ENCODE peak calls at places on chromosomes 2 and 18, in seven cellular contexts. M, E, A, Y, Z, O and N are unnamed samples.

GRCh38 chr2:20050712-20051517 is 513 bp downstream of the LAPTM4A start:
- DNase-seq in M (peak; percentile 65), E (peak; percentile 42), A (peak; percentile 41), Y (peak; percentile 83), Z (peak; percentile 57), O (peak; percentile 53), N (peak; percentile 89)

GRCh38 chr18:39795350-39795749 is 2159.7 kb upstream of the PIK3C3 start:
- DNase-seq in M (no peak), E (no peak), A (no peak), Y (no peak), Z (no peak), O (no peak), N (peak; percentile 63)

GRCh38 chr2:100632021-100632420 is 69.2 kb downstream of the PDCL3 start:
- DNase-seq in M (no peak), E (no peak), A (no peak), Y (no peak), Z (no peak), O (no peak), N (no peak)

GRCh38 chr2:27798948-27799645 is 27.6 kb downstream of the MRPL33 start:
- DNase-seq in M (peak; percentile 100), E (peak; percentile 31), A (peak; percentile 88), Y (peak; percentile 99), Z (peak; percentile 65), O (peak; percentile 99), N (peak; percentile 99)

GRCh38 chr2:163345795-163346573 is 389.8 kb downstream of the FIGN start:
- DNase-seq in M (peak; percentile 50), E (peak; percentile 65), A (no peak), Y (peak; percentile 72), Z (no peak), O (peak; percentile 25), N (peak; percentile 86)

GRCh38 chr2:28691774-28692281 is 59.8 kb upstream of the PPP1CB start:
- DNase-seq in M (peak; percentile 82), E (peak; percentile 53), A (no peak), Y (peak; percentile 85), Z (peak; percentile 39), O (peak; percentile 27), N (peak; percentile 76)

GRCh38 chr2:74232426-74232825 is 34.0 kb downstream of the MTHFD2 start:
- DNase-seq in M (no peak), E (no peak), A (no peak), Y (no peak), Z (no peak), O (no peak), N (no peak)

GRCh38 chr2:85994421-85994777 is 105.6 kb upstream of the ST3GAL5 start:
- DNase-seq in M (no peak), E (no peak), A (no peak), Y (no peak), Z (no peak), O (no peak), N (no peak)

GRCh38 chr2:130916438-130916705 is 79.7 kb downstream of the ARHGEF4 start:
- DNase-seq in M (no peak), E (no peak), A (no peak), Y (no peak), Z (no peak), O (no peak), N (peak; percentile 17)

GRCh38 chr2:67463810-67464209 is 66.7 kb downstream of the ETAA1 start:
- DNase-seq in M (peak; percentile 67), E (no peak), A (no peak), Y (peak; percentile 83), Z (no peak), O (peak; percentile 26), N (no peak)

GRCh38 chr2:160063895-160064577 is 1.6 kb upstream of the PLA2R1 start:
- DNase-seq in M (no peak), E (no peak), A (no peak), Y (no peak), Z (no peak), O (no peak), N (no peak)

GRCh38 chr2:73907840-73908452 is 15.1 kb downstream of the ACTG2 start:
- DNase-seq in M (peak; percentile 62), E (no peak), A (peak; percentile 27), Y (no peak), Z (peak; percentile 71), O (no peak), N (peak; percentile 58)

GRCh38 chr2:239436076-239436475 is 35.3 kb upstream of the HDAC4 start:
- DNase-seq in M (no peak), E (no peak), A (no peak), Y (no peak), Z (no peak), O (no peak), N (peak; percentile 17)

GRCh38 chr2:199458017-199458805 is 472 bp upstream of the SATB2 start:
- DNase-seq in M (no peak), E (peak; percentile 41), A (no peak), Y (no peak), Z (peak; percentile 64), O (peak; percentile 13), N (peak; percentile 75)

GRCh38 chr2:172101008-172101706 is 1.5 kb downstream of the DLX2 start:
- DNase-seq in M (no peak), E (peak; percentile 21), A (no peak), Y (no peak), Z (no peak), O (no peak), N (peak; percentile 58)

GRCh38 chr2:149290662-149291061 is 39.7 kb upstream of the LYPD6 start:
- DNase-seq in M (no peak), E (no peak), A (no peak), Y (peak; percentile 9), Z (no peak), O (no peak), N (peak; percentile 85)

GRCh38 chr2:128416366-128416765 is 97.7 kb upstream of the HS6ST1 start:
- DNase-seq in M (no peak), E (no peak), A (no peak), Y (no peak), Z (peak; percentile 33), O (no peak), N (no peak)

GRCh38 chr18:1663879-1664705 is 759.4 kb downstream of the ADCYAP1 start:
- DNase-seq in M (no peak), E (peak; percentile 39), A (peak; percentile 41), Y (no peak), Z (peak; percentile 72), O (peak; percentile 54), N (peak; percentile 77)

GRCh38 chr2:180960982-180961381 is 19.4 kb upstream of the UBE2E3 start:
- DNase-seq in M (no peak), E (no peak), A (no peak), Y (no peak), Z (no peak), O (no peak), N (no peak)

GRCh38 chr2:46147626-46148368 is 149.4 kb upstream of the EPAS1 start:
- DNase-seq in M (peak; percentile 70), E (no peak), A (no peak), Y (no peak), Z (no peak), O (peak; percentile 50), N (no peak)

GRCh38 chr2:52356560-52356959 is 1324.6 kb upstream of the NRXN1 start:
- DNase-seq in M (peak; percentile 59), E (no peak), A (no peak), Y (peak; percentile 51), Z (no peak), O (no peak), N (no peak)

DNA sequence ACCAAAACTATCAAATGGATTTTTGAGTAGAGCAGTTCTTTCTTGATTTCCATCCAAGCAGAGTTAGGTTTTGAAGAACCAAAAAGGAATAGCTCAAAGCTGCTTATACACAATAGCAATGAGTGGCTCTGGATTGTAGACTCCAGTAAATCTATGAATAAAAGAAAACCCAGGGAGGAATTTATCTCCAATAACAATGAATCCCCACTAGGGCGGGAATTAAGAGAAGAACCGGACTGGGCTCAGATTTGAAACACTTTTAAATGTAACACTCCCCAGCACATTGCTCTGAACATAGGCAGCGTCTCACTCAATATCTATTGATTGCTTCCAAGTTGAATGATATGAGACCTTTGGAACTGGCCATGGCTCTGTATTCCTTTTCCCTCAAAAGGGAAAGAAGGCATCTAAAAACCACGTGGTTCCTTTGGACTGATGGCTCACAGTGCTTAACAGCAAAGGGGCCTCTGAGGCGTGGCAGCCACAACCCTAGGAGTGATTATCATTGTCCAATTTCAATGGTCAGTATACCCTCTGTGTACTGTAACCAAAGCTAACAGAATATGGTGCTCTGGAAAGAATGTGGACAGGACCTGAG is 68.2 kb downstream of the SPRED2 start:
- DNase-seq in M (no peak), E (no peak), A (no peak), Y (no peak), Z (no peak), O (no peak), N (no peak)
- H3K9ac ChIP-seq in M (no peak overlapping the region), E (no peak overlapping the region), A (no peak overlapping the region), Y (peak overlapping the region; percentile 64), Z (no peak overlapping the region), O (no peak overlapping the region), N (no peak overlapping the region)

GRCh38 chr2:44952143-44952805 is 10.8 kb downstream of the SIX3 start:
- DNase-seq in M (peak; percentile 34), E (peak; percentile 89), A (no peak), Y (peak; percentile 65), Z (peak; percentile 84), O (no peak), N (peak; percentile 88)
- H4K8ac ChIP-seq in M (no peak overlapping the region), E (peak overlapping the region; percentile 19), A (no peak overlapping the region), Y (no peak overlapping the region), Z (no peak overlapping the region), O (no peak overlapping the region), N (no peak overlapping the region)

GRCh38 chr2:194004590-194005206 is 1652.3 kb upstream of the SLC39A10 start:
- DNase-seq in M (no peak), E (no peak), A (no peak), Y (no peak), Z (no peak), O (no peak), N (no peak)

GRCh38 chr2:194002699-194003368 is 1654.2 kb upstream of the SLC39A10 start:
- DNase-seq in M (no peak), E (no peak), A (no peak), Y (no peak), Z (no peak), O (no peak), N (no peak)

DNA sequence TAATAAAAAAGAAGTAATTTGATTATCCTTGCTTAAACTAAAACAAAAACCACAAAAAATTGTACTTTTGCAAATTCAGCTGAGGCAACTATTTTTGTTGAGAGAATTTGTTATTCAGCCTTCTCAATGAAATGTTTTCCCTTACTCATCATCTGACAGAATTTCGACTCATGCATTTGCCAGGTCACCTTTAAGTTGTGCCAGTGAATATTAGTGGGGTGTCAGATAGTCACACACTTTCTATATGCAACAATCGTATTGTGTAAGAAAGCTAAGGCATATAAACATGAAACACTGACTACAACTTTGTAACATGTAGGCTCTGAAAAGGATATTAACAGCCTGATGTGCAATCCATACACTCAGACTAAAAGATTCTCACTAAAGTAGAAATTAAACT is 1653.1 kb upstream of the SLC39A10 start:
- DNase-seq in M (no peak), E (no peak), A (no peak), Y (no peak), Z (no peak), O (no peak), N (no peak)
- H3K4me1 ChIP-seq in M (no peaks in the 10 kb centered on the region), E (no peaks in the 10 kb centered on the region), A (no peaks in the 10 kb centered on the region), Y (no peaks in the 10 kb centered on the region), Z (no peaks in the 10 kb centered on the region), O (no peaks in the 10 kb centered on the region), N (no peaks in the 10 kb centered on the region)

GRCh38 chr2:179125404-179125803 is 75.5 kb upstream of the CCDC141 start:
- DNase-seq in M (no peak), E (no peak), A (no peak), Y (no peak), Z (no peak), O (no peak), N (no peak)

GRCh38 chr2:179129574-179130238 is 79.8 kb upstream of the CCDC141 start:
- DNase-seq in M (peak; percentile 10), E (no peak), A (no peak), Y (peak; percentile 10), Z (no peak), O (no peak), N (peak; percentile 4)

GRCh38 chr2:179123272-179123662 is 73.3 kb upstream of the CCDC141 start:
- DNase-seq in M (no peak), E (no peak), A (no peak), Y (no peak), Z (no peak), O (no peak), N (no peak)

GRCh38 chr2:179124282-179124681 is 74.3 kb upstream of the CCDC141 start:
- DNase-seq in M (no peak), E (no peak), A (no peak), Y (no peak), Z (no peak), O (peak; percentile 3), N (no peak)
- H3K9ac ChIP-seq in M (no peak overlapping the region), E (no peak overlapping the region), A (no peak overlapping the region), Y (no peak overlapping the region), Z (no peak overlapping the region), O (no peak overlapping the region), N (no peak overlapping the region)